ENCODE peak calls at places on chromosomes 3 and 15, in six cellular contexts. One of them, this sample, is unnamed.
A peak's percentile ranks its signal among the peaks of the same experiment; 100 is the strongest.

GRCh38 chr3:189863031-189863430 is 231.8 kb downstream of the TP63 start:
- DNase-seq in HepG2: no peak
- DNase-seq in SK-N-SH: no peak
- DNase-seq in GM12878: no peak
- DNase-seq in HCT116: no peak
- DNase-seq in K562: no peak
- DNase-seq in this sample: peak; percentile 17

GRCh38 chr3:16496408-16497222 is 16.9 kb downstream of the RFTN1 start:
- DNase-seq in HCT116: no peak
- DNase-seq in K562: no peak
- DNase-seq in SK-N-SH: no peak
- DNase-seq in HepG2: no peak
- DNase-seq in GM12878: peak; percentile 60
- DNase-seq in this sample: no peak

GRCh38 chr3:49171119-49171774 is at the start of gene KLHDC8B:
- DNase-seq in K562: peak; percentile 90
- DNase-seq in SK-N-SH: peak; percentile 97
- DNase-seq in HCT116: peak; percentile 54
- DNase-seq in HepG2: peak; percentile 82
- DNase-seq in GM12878: peak; percentile 12
- DNase-seq in this sample: peak; percentile 78

GRCh38 chr15:43465105-43465504 is 27.9 kb downstream of the TP53BP1 start:
- DNase-seq in HCT116: no peak
- DNase-seq in GM12878: no peak
- DNase-seq in HepG2: no peak
- DNase-seq in K562: no peak
- DNase-seq in SK-N-SH: no peak
- DNase-seq in this sample: no peak

GRCh38 chr3:43094851-43095250 is 11.0 kb downstream of the POMGNT2 start:
- DNase-seq in SK-N-SH: no peak
- DNase-seq in K562: no peak
- DNase-seq in HepG2: no peak
- DNase-seq in GM12878: no peak
- DNase-seq in HCT116: no peak
- DNase-seq in this sample: no peak

GRCh38 chr3:195612075-195612800 is 28.5 kb upstream of the APOD start:
- DNase-seq in HCT116: no peak
- DNase-seq in GM12878: no peak
- DNase-seq in HepG2: no peak
- DNase-seq in SK-N-SH: no peak
- DNase-seq in K562: no peak
- DNase-seq in this sample: no peak

GRCh38 chr3:189325454-189325853 is 153.7 kb downstream of the TPRG1 start:
- DNase-seq in SK-N-SH: no peak
- DNase-seq in HepG2: no peak
- DNase-seq in GM12878: no peak
- DNase-seq in HCT116: no peak
- DNase-seq in K562: no peak
- DNase-seq in this sample: no peak

GRCh38 chr3:86845731-86846130 is 145.2 kb downstream of the VGLL3 start:
- DNase-seq in HepG2: no peak
- DNase-seq in SK-N-SH: no peak
- DNase-seq in GM12878: no peak
- DNase-seq in HCT116: no peak
- DNase-seq in K562: no peak
- DNase-seq in this sample: no peak

GRCh38 chr3:148943531-148944200 is 47.7 kb upstream of the GYG1 start:
- DNase-seq in HepG2: peak; percentile 76
- DNase-seq in K562: peak; percentile 77
- DNase-seq in GM12878: peak; percentile 19
- DNase-seq in SK-N-SH: peak; percentile 70
- DNase-seq in HCT116: peak; percentile 66
- DNase-seq in this sample: peak; percentile 75

GRCh38 chr3:156688849-156689452 is 14.6 kb downstream of the TIPARP start:
- DNase-seq in GM12878: no peak
- DNase-seq in HepG2: no peak
- DNase-seq in K562: no peak
- DNase-seq in SK-N-SH: no peak
- DNase-seq in HCT116: no peak
- DNase-seq in this sample: no peak

DNA sequence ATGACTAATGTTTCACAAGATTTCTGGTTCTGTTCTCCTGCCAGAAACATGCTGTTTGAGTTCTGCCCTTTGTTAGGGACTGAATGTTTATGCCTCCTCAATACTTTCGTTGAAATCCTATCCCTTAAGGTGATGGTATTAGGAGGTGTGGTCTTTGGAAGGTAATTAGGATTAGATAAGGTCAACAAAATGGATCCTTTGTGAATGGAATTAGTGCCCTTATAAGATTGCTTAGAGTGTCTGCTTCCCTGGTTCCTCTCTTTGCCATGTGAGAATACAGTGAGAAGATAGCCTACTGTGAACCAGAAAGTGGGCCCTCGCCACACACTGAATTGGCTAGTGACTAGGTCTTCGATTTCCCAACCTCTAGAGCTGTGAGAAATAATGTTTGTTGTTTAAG is 621.4 kb upstream of the ALCAM start:
- DNase-seq in SK-N-SH: no peak
- DNase-seq in K562: no peak
- DNase-seq in HCT116: no peak
- DNase-seq in GM12878: no peak
- DNase-seq in HepG2: no peak
- DNase-seq in this sample: no peak
- TF ChIP-seq JUND in SK-N-SH: no peak
- TF ChIP-seq JUND in K562: no peak
- TF ChIP-seq JUND in HCT116: no peak
- TF ChIP-seq JUND in GM12878: no peak
- TF ChIP-seq JUND in HepG2: no peak
- TF ChIP-seq JUND in this sample: no peak

GRCh38 chr3:197219627-197220026 is 78.8 kb downstream of the DLG1 start:
- DNase-seq in GM12878: no peak
- DNase-seq in K562: no peak
- DNase-seq in SK-N-SH: no peak
- DNase-seq in HCT116: no peak
- DNase-seq in HepG2: no peak
- DNase-seq in this sample: no peak

GRCh38 chr3:197212290-197212689 is 86.1 kb downstream of the DLG1 start:
- DNase-seq in SK-N-SH: no peak
- DNase-seq in HepG2: no peak
- DNase-seq in HCT116: no peak
- DNase-seq in GM12878: no peak
- DNase-seq in K562: no peak
- DNase-seq in this sample: peak; percentile 27

GRCh38 chr3:197216169-197216860 is 82.1 kb downstream of the DLG1 start:
- DNase-seq in HCT116: no peak
- DNase-seq in SK-N-SH: no peak
- DNase-seq in K562: no peak
- DNase-seq in HepG2: no peak
- DNase-seq in GM12878: no peak
- DNase-seq in this sample: no peak

DNA sequence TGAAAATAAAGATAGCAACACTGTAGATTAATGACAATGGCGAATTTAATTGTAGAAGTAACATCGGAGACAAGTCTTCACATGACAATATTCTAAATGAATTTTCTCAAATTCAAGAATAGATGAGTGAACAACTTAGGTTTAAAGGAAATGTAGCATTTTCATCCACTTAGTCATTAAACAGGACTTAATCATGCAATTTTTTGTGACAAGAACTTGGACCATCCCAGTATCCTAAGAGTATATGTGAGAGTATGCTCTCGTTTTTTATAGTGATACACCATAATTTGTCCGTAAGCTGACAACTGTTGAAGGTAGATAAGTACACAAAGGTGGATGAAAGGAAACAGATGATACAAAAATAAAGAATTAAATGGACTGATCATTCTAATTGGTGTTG is 81.5 kb downstream of the DLG1 start:
- DNase-seq in GM12878: no peak
- DNase-seq in HepG2: no peak
- DNase-seq in K562: no peak
- DNase-seq in SK-N-SH: no peak
- DNase-seq in HCT116: no peak
- DNase-seq in this sample: no peak
- TF ChIP-seq JUND in GM12878: no peak
- TF ChIP-seq JUND in HepG2: no peak
- TF ChIP-seq JUND in K562: no peak
- TF ChIP-seq JUND in SK-N-SH: peak; percentile 66
- TF ChIP-seq JUND in HCT116: no peak
- TF ChIP-seq JUND in this sample: no peak

GRCh38 chr3:69012111-69012835 is 1.2 kb downstream of the EOGT start:
- DNase-seq in HepG2: no peak
- DNase-seq in HCT116: no peak
- DNase-seq in SK-N-SH: no peak
- DNase-seq in K562: no peak
- DNase-seq in GM12878: no peak
- DNase-seq in this sample: no peak

GRCh38 chr3:69008980-69009379 is 4.5 kb downstream of the EOGT start:
- DNase-seq in HCT116: no peak
- DNase-seq in HepG2: no peak
- DNase-seq in SK-N-SH: no peak
- DNase-seq in K562: no peak
- DNase-seq in GM12878: no peak
- DNase-seq in this sample: no peak

GRCh38 chr3:69012836-69013255 is 638 bp downstream of the EOGT start:
- DNase-seq in HCT116: no peak
- DNase-seq in K562: no peak
- DNase-seq in GM12878: no peak
- DNase-seq in SK-N-SH: peak; percentile 87
- DNase-seq in HepG2: peak; percentile 22
- DNase-seq in this sample: peak; percentile 35

GRCh38 chr3:69011331-69011730 is 2.2 kb downstream of the EOGT start:
- DNase-seq in HepG2: no peak
- DNase-seq in GM12878: no peak
- DNase-seq in SK-N-SH: no peak
- DNase-seq in K562: no peak
- DNase-seq in HCT116: no peak
- DNase-seq in this sample: no peak

GRCh38 chr3:69009559-69010410 is 3.7 kb downstream of the EOGT start:
- DNase-seq in SK-N-SH: no peak
- DNase-seq in GM12878: no peak
- DNase-seq in HCT116: no peak
- DNase-seq in HepG2: no peak
- DNase-seq in K562: no peak
- DNase-seq in this sample: no peak
- TF ChIP-seq JUND in SK-N-SH: no peak
- TF ChIP-seq JUND in GM12878: no peak
- TF ChIP-seq JUND in HCT116: no peak
- TF ChIP-seq JUND in HepG2: no peak
- TF ChIP-seq JUND in K562: no peak
- TF ChIP-seq JUND in this sample: no peak

GRCh38 chr3:28290863-28291300 is 49.5 kb downstream of the CMC1 start:
- DNase-seq in SK-N-SH: no peak
- DNase-seq in HCT116: no peak
- DNase-seq in HepG2: no peak
- DNase-seq in GM12878: no peak
- DNase-seq in K562: no peak
- DNase-seq in this sample: no peak

GRCh38 chr3:28291577-28291976 is 50.2 kb downstream of the CMC1 start:
- DNase-seq in HCT116: no peak
- DNase-seq in GM12878: no peak
- DNase-seq in HepG2: no peak
- DNase-seq in K562: no peak
- DNase-seq in SK-N-SH: no peak
- DNase-seq in this sample: no peak

GRCh38 chr3:28287046-28287445 is 45.6 kb downstream of the CMC1 start:
- DNase-seq in K562: no peak
- DNase-seq in SK-N-SH: no peak
- DNase-seq in HCT116: no peak
- DNase-seq in HepG2: no peak
- DNase-seq in GM12878: no peak
- DNase-seq in this sample: no peak

DNA sequence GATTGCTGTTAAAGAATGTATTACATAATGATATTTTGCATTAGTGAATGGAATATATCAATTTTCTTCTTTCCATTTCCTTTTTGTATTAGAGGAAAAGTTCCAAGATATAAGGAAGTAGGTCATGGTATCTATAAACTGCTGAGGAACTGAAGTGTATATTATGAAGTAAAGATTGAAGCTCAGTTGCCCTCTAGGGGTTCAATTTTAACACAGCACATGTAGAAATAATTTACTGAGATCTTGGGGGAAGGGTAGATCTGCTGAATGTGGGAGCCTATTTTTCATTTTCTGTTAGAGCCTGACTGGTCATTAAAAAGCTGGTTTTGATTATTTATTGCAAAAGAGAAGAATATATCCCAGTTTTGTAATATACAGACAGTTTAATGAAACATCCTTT is 45.2 kb downstream of the CMC1 start:
- DNase-seq in K562: peak; percentile 37
- DNase-seq in HCT116: peak; percentile 18
- DNase-seq in GM12878: peak; percentile 8
- DNase-seq in HepG2: peak; percentile 34
- DNase-seq in SK-N-SH: peak; percentile 26
- DNase-seq in this sample: peak; percentile 67
- TF ChIP-seq JUND in K562: no peak
- TF ChIP-seq JUND in HCT116: no peak
- TF ChIP-seq JUND in GM12878: no peak
- TF ChIP-seq JUND in HepG2: no peak
- TF ChIP-seq JUND in SK-N-SH: no peak
- TF ChIP-seq JUND in this sample: no peak

DNA sequence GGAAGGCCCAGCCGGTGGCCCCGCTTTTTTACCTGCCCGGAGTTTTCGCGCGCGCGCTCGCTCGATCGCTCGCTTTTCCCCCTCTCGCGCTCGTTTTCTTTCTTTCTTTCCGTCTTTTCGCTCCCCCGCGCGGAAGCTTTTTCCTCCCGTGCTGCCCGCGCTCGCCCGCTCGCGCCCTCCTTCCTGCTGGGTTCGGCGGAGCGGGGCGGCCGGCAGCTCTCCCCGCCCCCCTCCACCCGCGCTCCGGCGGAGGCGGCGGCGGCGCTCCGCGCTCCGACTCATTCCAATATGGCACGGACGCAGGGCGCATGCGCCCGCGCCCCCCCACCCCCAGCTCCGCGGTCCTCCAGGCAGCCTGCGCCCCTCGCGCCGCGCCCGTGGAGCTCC is at the start of gene SFMBT1:
- DNase-seq in GM12878: no peak
- DNase-seq in K562: peak; percentile 88
- DNase-seq in HCT116: no peak
- DNase-seq in HepG2: no peak
- DNase-seq in SK-N-SH: peak; percentile 96
- DNase-seq in this sample: peak; percentile 71
- TF ChIP-seq JUND in GM12878: no peak
- TF ChIP-seq JUND in K562: no peak
- TF ChIP-seq JUND in HCT116: no peak
- TF ChIP-seq JUND in HepG2: no peak
- TF ChIP-seq JUND in SK-N-SH: no peak
- TF ChIP-seq JUND in this sample: no peak